ENCODE peak calls at places on chromosomes 6 and 20, in eight cellular contexts. S, D, V, J, M, Y, H and K are unnamed samples.

GRCh38 chr20:36873498-36874189 is 2.3 kb upstream of the TLDC2 start:
- DNase-seq in J (no peak), M (no peak), V (no peak), D (no peak), H (no peak), S (no peak), Y (no peak), K (no peak)

GRCh38 chr6:150426198-150426597 is 57.4 kb downstream of the IYD start:
- DNase-seq in Y (no peak), S (no peak), V (no peak), M (no peak), H (no peak), D (no peak), J (no peak), K (no peak)

GRCh38 chr6:111011360-111012142 is 29.7 kb downstream of the RPF2 start:
- DNase-seq in Y (no peak), M (no peak), H (no peak), J (peak; percentile 57), D (peak; percentile 40), S (no peak), V (peak; percentile 35), K (no peak)

GRCh38 chr6:3794092-3794491 is 42.6 kb upstream of the PXDC1 start:
- DNase-seq in S (no peak), D (peak; percentile 11), V (no peak), M (no peak), Y (no peak), H (no peak), J (no peak), K (no peak)

GRCh38 chr20:35077341-35077740 is 15.3 kb downstream of the TRPC4AP start:
- DNase-seq in J (no peak), H (no peak), S (no peak), M (no peak), D (no peak), V (no peak), Y (no peak), K (no peak)

GRCh38 chr20:44973053-44973452 is 6.7 kb downstream of the STK4 start:
- DNase-seq in V (no peak), S (no peak), D (no peak), M (no peak), H (no peak), J (no peak), Y (no peak), K (no peak)

GRCh38 chr6:67629268-67629667 is 1005.8 kb upstream of the ADGRB3 start:
- DNase-seq in M (no peak), S (no peak), Y (no peak), V (no peak), D (no peak), H (no peak), J (no peak), K (no peak)

GRCh38 chr6:39452306-39452705 is 129.8 kb upstream of the KCNK16 start:
- DNase-seq in Y (no peak), M (no peak), D (no peak), V (no peak), S (no peak), H (no peak), J (no peak), K (no peak)

GRCh38 chr20:14878676-14879019 is 541.2 kb upstream of the FLRT3 start:
- DNase-seq in V (no peak), D (no peak), H (no peak), M (no peak), S (no peak), J (no peak), Y (no peak), K (no peak)

GRCh38 chr6:145749632-145750031 is 14.3 kb upstream of the EPM2A start:
- DNase-seq in D (no peak), S (no peak), V (no peak), H (no peak), M (no peak), Y (no peak), J (no peak), K (no peak)

GRCh38 chr6:155190667-155191066 is 73.1 kb upstream of the CLDN20 start:
- DNase-seq in S (no peak), J (no peak), H (no peak), M (no peak), V (no peak), Y (no peak), D (no peak), K (no peak)

GRCh38 chr6:12245360-12245759 is 44.8 kb upstream of the EDN1 start:
- DNase-seq in M (no peak), Y (no peak), D (no peak), V (no peak), J (no peak), S (no peak), H (no peak), K (no peak)

GRCh38 chr20:11247943-11248475 is 574.2 kb upstream of the JAG1 start:
- DNase-seq in D (no peak), S (no peak), H (no peak), Y (no peak), J (no peak), V (no peak), M (no peak), K (no peak)

GRCh38 chr6:14431375-14432330 is 314.1 kb downstream of the CD83 start:
- DNase-seq in H (no peak), V (no peak), S (no peak), M (no peak), Y (peak; percentile 49), D (no peak), J (no peak), K (no peak)
- H3K4me3 ChIP-seq in H (no peak overlapping the region), V (no peak overlapping the region), S (no peak overlapping the region), M (no peak overlapping the region), Y (peak overlapping the region; percentile 59), D (no peak overlapping the region), J (no peak overlapping the region), K (peak overlapping the region; percentile 20)

DNA sequence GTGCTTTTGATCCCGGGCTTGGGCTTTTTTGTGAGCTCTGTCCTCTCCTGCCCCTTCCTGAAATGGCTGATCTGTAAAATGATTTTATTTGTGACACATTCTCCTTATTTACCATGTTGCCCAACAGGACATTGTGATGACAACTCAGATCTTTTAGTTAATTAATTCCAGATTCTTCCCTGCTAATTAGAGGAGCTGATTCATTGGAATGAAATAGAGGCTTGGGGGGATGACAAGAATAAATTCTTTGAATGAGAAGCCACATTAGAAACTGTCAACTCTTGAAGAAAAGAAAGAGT is 26.1 kb upstream of the GABRR1 start:
- DNase-seq in V (no peak), M (no peak), H (no peak), Y (no peak), S (no peak), J (no peak), D (no peak), K (no peak)
- H3K27ac ChIP-seq in V (no peak overlapping the region), M (no peak overlapping the region), H (no peak overlapping the region), Y (no peak overlapping the region), S (no peak overlapping the region), J (no peak overlapping the region), D (no peak overlapping the region), K (no peak overlapping the region)

DNA sequence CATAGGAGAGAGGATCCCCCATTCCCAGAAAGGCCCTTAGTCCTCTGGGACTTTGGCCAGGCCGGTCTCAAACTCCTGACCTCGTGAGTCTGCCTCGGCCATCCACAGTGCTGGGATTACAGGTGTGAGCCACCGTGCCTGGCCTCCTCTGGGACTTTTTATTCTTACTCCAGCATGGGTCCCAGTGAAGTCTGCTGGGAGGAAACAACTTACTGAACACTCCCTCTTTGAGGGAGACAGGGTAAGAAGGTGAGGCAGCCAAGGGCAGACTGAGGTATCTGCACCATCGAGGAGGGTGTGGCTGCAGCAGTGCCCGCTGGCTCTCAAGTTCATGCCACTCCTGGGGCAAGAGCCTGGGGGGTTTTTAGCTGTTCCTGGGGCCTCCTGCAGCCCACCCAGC is 2.4 kb downstream of the BAK1 start:
- DNase-seq in J (no peak), D (no peak), Y (no peak), H (no peak), V (no peak), S (no peak), M (no peak), K (no peak)
- H3K4me3 ChIP-seq in J (peak overlapping the region; percentile 96), D (peak overlapping the region; percentile 94), Y (peak overlapping the region; percentile 74), H (no peak overlapping the region), V (peak overlapping the region; percentile 98), S (no peak overlapping the region), M (no peak overlapping the region), K (no peak overlapping the region)

GRCh38 chr6:157906537-157907061 is 75.1 kb upstream of the SYNJ2 start:
- DNase-seq in D (no peak), H (no peak), V (no peak), M (no peak), S (no peak), J (no peak), Y (no peak), K (no peak)
- H3K27ac ChIP-seq in D (no peak overlapping the region), H (no peak overlapping the region), V (no peak overlapping the region), M (no peak overlapping the region), S (no peak overlapping the region), J (no peak overlapping the region), Y (peak overlapping the region; percentile 8), K (no peak overlapping the region)

GRCh38 chr6:113526553-113526952 is 330.6 kb upstream of the MARCKS start:
- DNase-seq in D (no peak), M (no peak), Y (no peak), H (no peak), J (no peak), V (no peak), S (no peak), K (no peak)

GRCh38 chr6:113530769-113531168 is 326.4 kb upstream of the MARCKS start:
- DNase-seq in H (no peak), V (no peak), S (no peak), J (no peak), M (no peak), D (no peak), Y (no peak), K (no peak)

GRCh38 chr6:113526995-113527394 is 330.1 kb upstream of the MARCKS start:
- DNase-seq in S (no peak), J (no peak), D (no peak), Y (no peak), H (no peak), V (no peak), M (no peak), K (no peak)

GRCh38 chr6:113529879-113530278 is 327.3 kb upstream of the MARCKS start:
- DNase-seq in J (no peak), S (no peak), Y (no peak), V (no peak), D (no peak), M (no peak), H (no peak), K (no peak)

DNA sequence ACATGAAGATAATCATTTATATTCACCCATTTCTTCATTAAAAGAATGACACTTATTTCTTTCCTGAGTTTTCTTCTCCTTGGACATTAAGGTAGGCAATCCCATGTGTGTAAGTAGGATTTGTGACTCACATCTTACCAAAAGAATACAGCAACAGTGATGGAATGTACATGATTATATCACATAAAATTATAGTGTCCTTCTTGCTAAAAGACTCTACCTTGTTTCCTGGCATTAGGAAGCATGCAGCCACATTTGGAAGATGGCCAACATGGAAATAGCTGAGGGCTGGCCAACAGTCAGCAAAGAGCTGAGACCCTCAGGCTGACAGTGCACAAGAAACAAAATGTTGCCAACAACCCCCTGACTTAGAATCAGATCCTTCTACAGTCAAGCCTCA is 328.0 kb upstream of the MARCKS start:
- DNase-seq in M (no peak), D (no peak), S (no peak), V (no peak), Y (no peak), H (no peak), J (no peak), K (no peak)
- H3K4me3 ChIP-seq in M (no peak overlapping the region), D (no peak overlapping the region), S (no peak overlapping the region), V (no peak overlapping the region), Y (no peak overlapping the region), H (no peak overlapping the region), J (no peak overlapping the region), K (no peak overlapping the region)